ENCODE peak calls at places on chromosomes 16 and 17, in five cellular contexts. C is NT2/D1, U is H1, M is HepG2, I is GM12878. E is an unnamed sample.

GRCh38 chr17:4220655-4221054 is 43.1 kb downstream of the ANKFY1 start:
- DNase-seq in U (no peak), C (no peak), I (no peak), M (no peak), E (peak; percentile 23)

GRCh38 chr16:10528635-10529034 is 51.8 kb downstream of the EMP2 start:
- DNase-seq in U (no peak), C (no peak), I (no peak), M (no peak), E (no peak)

GRCh38 chr17:40419559-40420331 is 2.0 kb upstream of the TOP2A start:
- DNase-seq in C (no peak), M (peak; percentile 96), U (no peak), I (no peak), E (no peak)

GRCh38 chr17:8041249-8041928 is 2.5 kb downstream of the ALOX15B start:
- DNase-seq in C (peak; percentile 23), U (no peak), M (peak; percentile 49), I (no peak), E (peak; percentile 42)

GRCh38 chr17:31318298-31319190 is 2.9 kb downstream of the EVI2A start:
- DNase-seq in U (no peak), M (no peak), C (no peak), I (peak; percentile 63), E (no peak)

GRCh38 chr16:35296962-35297653 is 1837.7 kb downstream of the TP53TG3F start:
- DNase-seq in M (no peak), U (no peak), I (no peak), C (no peak), E (no peak)

GRCh38 chr16:88369447-88370008 is 13.2 kb upstream of the ZNF469 start:
- DNase-seq in I (no peak), C (no peak), U (no peak), M (no peak), E (no peak)

GRCh38 chr16:87688876-87689815 is 76.6 kb downstream of the KLHDC4 start:
- DNase-seq in M (no peak), U (no peak), C (no peak), I (no peak), E (no peak)

GRCh38 chr17:32491371-32492280 is 4.8 kb downstream of the CDK5R1 start:
- DNase-seq in U (no peak), I (no peak), M (no peak), C (no peak), E (no peak)

GRCh38 chr17:70239391-70239826 is 70.1 kb downstream of the KCNJ2 start:
- DNase-seq in C (no peak), U (no peak), I (no peak), M (no peak), E (no peak)

GRCh38 chr17:9487406-9487805 is 88.2 kb downstream of the STX8 start:
- DNase-seq in U (no peak), M (no peak), I (no peak), C (no peak), E (no peak)

GRCh38 chr16:49559242-49559641 is 185.6 kb downstream of the C16orf78 start:
- DNase-seq in I (no peak), U (no peak), M (no peak), C (no peak), E (no peak)

GRCh38 chr17:81576621-81577277 is 24.6 kb upstream of the FAAP100 start:
- DNase-seq in M (peak; percentile 89), C (no peak), U (no peak), I (no peak), E (no peak)

GRCh38 chr17:21058098-21058893 is 15.5 kb upstream of the USP22 start:
- DNase-seq in M (no peak), C (no peak), U (no peak), I (no peak), E (peak; percentile 24)

GRCh38 chr16:559411-560207 is 585 bp upstream of the PRR35 start:
- DNase-seq in C (no peak), I (no peak), M (no peak), U (no peak), E (no peak)

GRCh38 chr16:88638323-88639230 is at the start of gene IL17C:
- DNase-seq in U (peak; percentile 68), C (no peak), I (no peak), M (no peak), E (no peak)

GRCh38 chr17:61323015-61323379 is 76.6 kb upstream of the TBX2 start:
- DNase-seq in C (no peak), M (no peak), I (no peak), U (no peak), E (no peak)

GRCh38 chr16:61432421-61432820 is 603.8 kb downstream of the CDH8 start:
- DNase-seq in M (no peak), C (no peak), U (no peak), I (no peak), E (no peak)

GRCh38 chr16:74623846-74624245 is 16.9 kb upstream of the GLG1 start:
- DNase-seq in M (no peak), I (no peak), U (no peak), C (no peak), E (no peak)

GRCh38 chr16:67241008-67241900 is 6.0 kb downstream of the FHOD1 start:
- DNase-seq in I (no peak), C (peak; percentile 54), U (no peak), M (peak; percentile 32), E (no peak)

GRCh38 chr16:73028263-73028662 is 19.7 kb downstream of the ZFHX3 start:
- DNase-seq in M (no peak), C (no peak), I (no peak), U (no peak), E (no peak)

GRCh38 chr16:3149630-3150345 is 15.0 kb downstream of the ZNF213 start:
- DNase-seq in I (no peak), U (peak; percentile 87), C (no peak), M (no peak), E (peak; percentile 56)

GRCh38 chr16:9610727-9611126 is 519.3 kb downstream of the HAPSTR1 start:
- DNase-seq in I (no peak), M (no peak), C (no peak), U (no peak), E (no peak)

GRCh38 chr16:67016143-67016542 is 12.8 kb upstream of the CBFB start:
- DNase-seq in C (no peak), M (no peak), U (no peak), I (no peak), E (no peak)

GRCh38 chr16:14309001-14309886 is 238.1 kb downstream of the MRTFB start:
- DNase-seq in C (no peak), I (no peak), M (no peak), U (no peak), E (no peak)

GRCh38 chr16:84212154-84212553 is 21.2 kb downstream of the ADAD2 start:
- DNase-seq in I (no peak), C (no peak), U (no peak), M (no peak), E (no peak)

GRCh38 chr16:88569614-88569984 is 604 bp upstream of the ZC3H18 start:
- DNase-seq in C (no peak), I (no peak), M (peak; percentile 34), U (no peak), E (no peak)

GRCh38 chr17:42872251-42872965 is 21.4 kb downstream of the AOC3 start:
- DNase-seq in C (no peak), I (no peak), M (no peak), U (no peak), E (no peak)

GRCh38 chr16:28495098-28495793 is 803 bp downstream of the APOBR start:
- DNase-seq in M (no peak), I (no peak), U (no peak), C (no peak), E (no peak)

GRCh38 chr17:79464310-79465010 is 146.4 kb downstream of the RBFOX3 start:
- DNase-seq in I (no peak), C (no peak), M (no peak), U (no peak), E (no peak)

GRCh38 chr17:62678214-62678919 is 50.9 kb downstream of the MRC2 start:
- DNase-seq in I (no peak), U (no peak), C (no peak), M (no peak), E (no peak)

GRCh38 chr17:56752263-56752662 is 81.5 kb downstream of the C17orf67 start:
- DNase-seq in U (no peak), I (no peak), C (no peak), M (no peak), E (no peak)

GRCh38 chr17:29732613-29733012 is 109.9 kb upstream of the CORO6 start:
- DNase-seq in M (no peak), U (no peak), I (no peak), C (no peak), E (no peak)

GRCh38 chr16:25092489-25092888 is 19.1 kb upstream of the LCMT1 start:
- DNase-seq in M (no peak), I (no peak), U (no peak), C (no peak), E (no peak)

GRCh38 chr16:29664133-29664912 is 1.3 kb downstream of the SPN start:
- DNase-seq in I (no peak), U (no peak), M (no peak), C (no peak), E (no peak)

GRCh38 chr16:68265078-68265925 is 976 bp downstream of the SLC7A6 start:
- DNase-seq in M (peak; percentile 100), I (no peak), C (no peak), U (peak; percentile 55), E (peak; percentile 32)

GRCh38 chr16:20873331-20873730 is 26.8 kb downstream of the DCUN1D3 start:
- DNase-seq in C (no peak), U (no peak), M (no peak), I (no peak), E (no peak)

GRCh38 chr17:75645501-75645888 is 12.3 kb downstream of the SMIM5 start:
- DNase-seq in M (no peak), U (no peak), I (no peak), C (no peak), E (no peak)
- TF ChIP-seq SUZ12 in M (no peak), U (no peak), I (no peak), C (no peak), E (no peak)

GRCh38 chr17:47257651-47258339 is 4.2 kb downstream of the ITGB3 start:
- DNase-seq in I (no peak), U (no peak), C (no peak), M (no peak), E (no peak)
- TF ChIP-seq SUZ12 in I (no peak), U (no peak), C (no peak), M (no peak), E (no peak)

DNA sequence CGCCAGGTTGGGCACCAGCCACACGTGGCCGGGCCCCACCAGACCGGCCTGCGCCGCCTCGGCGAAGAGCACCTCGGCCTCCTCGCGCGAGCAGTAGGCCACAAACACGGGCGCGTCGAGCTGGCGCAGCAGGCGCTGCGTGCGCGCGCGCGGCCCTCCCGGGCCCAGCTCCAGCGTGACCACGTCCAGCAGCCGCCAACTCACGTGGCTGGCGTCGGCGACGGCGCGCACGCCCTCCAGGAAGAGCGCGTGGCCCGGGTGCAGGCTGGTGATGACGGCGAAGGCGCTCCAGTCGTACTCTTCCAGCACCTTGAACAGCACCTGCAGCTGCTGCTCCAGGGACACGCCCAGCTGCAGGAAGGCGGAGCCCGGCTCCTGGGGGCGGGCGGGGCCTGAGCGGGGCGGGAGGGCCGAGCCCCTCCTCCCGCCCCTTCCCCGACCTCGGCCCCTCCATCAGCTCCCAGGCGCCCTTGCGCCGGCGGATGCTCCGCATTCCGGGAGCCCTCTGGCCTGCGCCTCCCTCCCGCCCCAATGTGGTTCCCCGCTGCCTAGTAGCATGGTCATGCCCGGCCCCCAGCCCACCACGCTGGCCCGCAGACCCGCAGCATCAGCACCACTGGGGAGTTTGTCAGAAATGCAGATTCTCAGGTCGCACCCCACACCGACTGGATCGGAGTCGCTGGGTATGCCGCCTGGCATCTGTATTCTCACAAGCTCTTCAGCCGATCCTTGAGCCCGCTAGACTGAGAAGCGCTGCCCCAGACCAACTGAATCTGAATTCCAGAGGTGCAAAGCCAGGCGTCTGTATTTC is 7.2 kb downstream of the GRIN2C start:
- DNase-seq in U (peak; percentile 86), M (peak; percentile 67), I (no peak), C (peak; percentile 72), E (peak; percentile 84)
- TF ChIP-seq SUZ12 in U (no peak), M (no peak), I (no peak), C (no peak), E (no peak)

GRCh38 chr17:18235743-18236256 is 10.4 kb downstream of the LLGL1 start:
- DNase-seq in I (no peak), C (no peak), U (no peak), M (no peak), E (no peak)
- TF ChIP-seq SUZ12 in I (no peak), C (no peak), U (no peak), M (no peak), E (no peak)

E was measured in HEK293T.